ENCODE peak calls at places on chromosomes 2 and 18, in six cellular contexts. J is tibial nerve, C is GM13977, D is GM12865, O is SK-N-SH, E is bronchial epithelial cell. B is an unnamed sample.

GRCh38 chr2:160308476-160308875 is 108.4 kb upstream of the ITGB6 start:
- DNase-seq in D (no peak), E (no peak), O (no peak), J (no peak), C (no peak), B (no peak)

GRCh38 chr2:159111346-159111922 is 143.0 kb downstream of the TANC1 start:
- DNase-seq in D (no peak), C (no peak), E (no peak), O (no peak), J (no peak), B (no peak)

GRCh38 chr2:144426355-144426754 is 93.6 kb downstream of the ZEB2 start:
- DNase-seq in D (no peak), J (no peak), E (no peak), O (no peak), C (no peak), B (no peak)

GRCh38 chr2:65663831-65664407 is 231.5 kb upstream of the SPRED2 start:
- DNase-seq in O (no peak), C (no peak), J (no peak), D (no peak), E (no peak), B (no peak)

GRCh38 chr2:2188344-2189111 is 142.5 kb downstream of the MYT1L start:
- DNase-seq in D (no peak), O (peak; percentile 73), J (no peak), E (no peak), C (no peak), B (no peak)

GRCh38 chr2:43853141-43854081 is 14.6 kb downstream of the ABCG8 start:
- DNase-seq in O (no peak), E (no peak), C (peak; percentile 7), J (no peak), D (no peak), B (peak; percentile 80)

GRCh38 chr2:12091201-12091806 is 344.9 kb downstream of the LPIN1 start:
- DNase-seq in D (no peak), J (no peak), E (peak; percentile 49), C (no peak), O (no peak), B (no peak)

GRCh38 chr2:145043399-145043834 is 523.5 kb upstream of the ZEB2 start:
- DNase-seq in O (peak; percentile 2), D (no peak), E (no peak), C (no peak), J (no peak), B (no peak)

GRCh38 chr18:26185267-26185666 is 41.0 kb upstream of the TAF4B start:
- DNase-seq in J (no peak), E (peak; percentile 8), C (no peak), O (no peak), D (no peak), B (no peak)

GRCh38 chr2:65375723-65376122 is 56.7 kb downstream of the SPRED2 start:
- DNase-seq in J (no peak), C (no peak), O (no peak), D (no peak), E (no peak), B (no peak)

GRCh38 chr2:200302940-200303727 is 3.4 kb upstream of the SPATS2L start:
- DNase-seq in C (no peak), E (peak; percentile 99), J (no peak), O (no peak), D (peak; percentile 43), B (no peak)

GRCh38 chr2:98604547-98604946 is 3.8 kb downstream of the COA5 start:
- DNase-seq in E (no peak), O (peak; percentile 50), J (no peak), D (no peak), C (no peak), B (no peak)

GRCh38 chr2:235171511-235172130 is 219.8 kb downstream of the SH3BP4 start:
- DNase-seq in J (no peak), E (peak; percentile 19), O (peak; percentile 32), D (no peak), C (no peak), B (no peak)

GRCh38 chr2:241770185-241770935 is 6.3 kb upstream of the GAL3ST2 start:
- DNase-seq in E (no peak), D (no peak), O (peak; percentile 54), C (no peak), J (no peak), B (peak; percentile 81)

GRCh38 chr2:85476624-85477023 is 58.1 kb downstream of the SH2D6 start:
- DNase-seq in C (no peak), O (no peak), D (no peak), E (no peak), J (no peak), B (no peak)

GRCh38 chr2:7709907-7710306 is 792.7 kb downstream of the RNF144A start:
- DNase-seq in D (no peak), J (no peak), C (no peak), O (no peak), E (peak; percentile 28), B (no peak)

DNA sequence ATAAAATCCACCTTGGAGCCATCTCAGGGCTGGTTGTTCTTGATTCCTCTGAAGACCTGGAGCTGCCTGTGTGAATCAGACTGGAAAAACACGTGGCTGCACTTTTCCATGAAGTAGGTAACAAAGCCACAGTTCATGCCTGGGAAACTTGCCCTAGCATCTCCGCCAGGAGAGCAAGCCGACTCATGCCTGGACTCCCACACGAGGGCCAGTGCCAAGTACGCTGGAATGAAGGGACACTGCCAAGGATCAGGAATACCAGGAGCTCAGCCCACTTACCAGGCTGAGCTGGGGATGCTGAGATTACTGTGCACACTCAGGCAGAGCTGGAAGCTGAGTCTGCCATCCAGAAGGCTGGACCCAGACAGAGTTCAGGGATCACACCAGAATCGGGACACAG is 10.9 kb upstream of the FHL2 start:
- DNase-seq in J (peak; percentile 59), O (no peak), C (no peak), D (no peak), E (peak; percentile 99), B (peak; percentile 59)
- TF ChIP-seq CTCF in J (no peak), O (no peak), C (no peak), D (no peak), E (no peak), B (no peak)

DNA sequence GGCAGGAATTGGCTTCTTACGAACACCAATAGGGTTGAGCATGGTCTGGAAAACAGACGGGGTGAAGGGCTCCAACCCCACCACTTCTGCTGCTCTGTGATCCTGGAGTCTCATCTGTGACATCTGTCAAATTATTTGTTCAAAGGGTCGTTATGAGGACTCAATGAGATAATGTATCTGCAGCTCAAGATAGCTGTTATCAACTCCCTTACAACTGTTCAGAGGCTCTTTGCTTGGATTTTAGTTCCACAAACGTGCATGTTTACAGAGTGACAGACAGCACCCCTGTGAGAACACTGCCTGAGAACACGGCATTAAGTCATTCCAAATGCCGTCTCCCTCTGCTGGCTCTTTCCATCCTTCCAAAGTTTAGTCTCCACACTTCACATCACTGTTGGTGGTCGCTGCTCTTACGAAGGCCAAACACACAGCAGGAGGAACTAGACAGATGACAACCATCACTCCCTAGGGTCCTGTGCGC is 220.5 kb downstream of the ANAPC1 start:
- DNase-seq in E (no peak), C (no peak), J (no peak), D (no peak), O (no peak), B (peak; percentile 75)
- TF ChIP-seq CTCF in E (peak; percentile 9), C (no peak), J (no peak), D (no peak), O (peak; percentile 15), B (peak; percentile 57)

GRCh38 chr2:14941151-14941631 is 308.7 kb downstream of the LRATD1 start:
- DNase-seq in J (peak; percentile 12), E (no peak), O (no peak), C (no peak), D (no peak), B (no peak)

GRCh38 chr2:14942991-14943390 is 310.5 kb downstream of the LRATD1 start:
- DNase-seq in D (no peak), O (no peak), J (no peak), E (no peak), C (no peak), B (no peak)

DNA sequence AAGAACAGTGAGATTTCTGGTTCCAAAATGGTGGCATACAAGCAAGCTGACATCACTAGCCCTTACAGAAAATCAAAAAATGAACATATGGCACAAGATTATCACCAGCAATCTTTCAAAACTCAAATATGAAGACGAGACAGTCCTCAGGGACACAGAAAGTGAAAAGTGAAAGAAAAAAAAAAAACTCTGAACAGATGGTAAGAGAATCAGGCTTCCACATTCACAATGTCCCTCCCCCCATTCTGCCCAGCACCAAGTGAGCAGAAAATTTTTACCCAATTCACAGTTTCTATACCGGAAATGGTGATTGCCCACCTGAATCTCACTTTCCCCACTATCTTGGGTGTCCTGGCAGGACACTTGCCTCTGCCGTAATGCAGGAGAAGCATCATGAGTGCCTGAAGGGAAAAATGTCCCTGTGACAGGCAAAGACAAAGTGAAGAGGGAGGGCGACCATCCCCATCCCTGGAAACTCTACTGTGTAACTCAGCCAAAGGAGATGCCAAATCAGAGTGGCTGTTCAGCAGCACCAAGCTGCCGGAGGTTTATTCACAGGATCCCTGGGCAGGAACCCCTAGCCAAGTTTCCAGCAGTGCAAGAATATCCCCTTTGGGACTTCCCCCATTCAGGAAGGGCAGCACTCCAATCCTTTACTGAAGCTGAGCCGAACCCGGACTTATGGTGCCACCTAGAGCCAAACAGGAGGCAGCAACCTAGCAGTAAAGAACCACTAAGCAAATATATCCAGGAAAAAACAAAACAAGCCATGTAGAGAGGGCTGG is 312.2 kb downstream of the LRATD1 start:
- DNase-seq in E (peak; percentile 38), O (peak; percentile 20), C (no peak), D (peak; percentile 46), J (no peak), B (no peak)
- TF ChIP-seq CTCF in E (peak; percentile 58), O (no peak), C (peak; percentile 1), D (peak; percentile 53), J (no peak), B (no peak)

DNA sequence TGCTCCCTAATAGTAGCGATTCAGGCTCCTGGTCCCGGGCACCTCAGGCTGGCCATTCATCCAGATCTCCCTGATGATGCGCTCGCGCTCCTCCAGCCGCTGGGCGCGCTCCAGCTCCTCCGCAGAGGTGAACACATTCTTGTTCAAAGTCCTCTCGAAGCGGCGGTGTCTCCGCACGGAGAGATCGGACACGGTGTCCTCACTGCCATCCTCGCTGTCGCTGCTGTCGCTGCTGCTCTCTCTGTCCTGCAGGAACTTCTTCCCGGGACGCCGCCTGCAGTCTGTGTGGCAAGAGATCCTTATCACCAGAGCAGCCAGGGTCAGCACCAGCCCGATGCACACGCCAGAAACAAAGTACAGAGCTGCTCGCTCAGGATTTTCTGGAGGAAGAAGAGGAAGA is 67.5 kb downstream of the EVA1A start:
- DNase-seq in E (no peak), C (no peak), J (no peak), D (no peak), O (peak; percentile 69), B (no peak)
- TF ChIP-seq CTCF in E (no peak), C (no peak), J (no peak), D (no peak), O (no peak), B (no peak)

DNA sequence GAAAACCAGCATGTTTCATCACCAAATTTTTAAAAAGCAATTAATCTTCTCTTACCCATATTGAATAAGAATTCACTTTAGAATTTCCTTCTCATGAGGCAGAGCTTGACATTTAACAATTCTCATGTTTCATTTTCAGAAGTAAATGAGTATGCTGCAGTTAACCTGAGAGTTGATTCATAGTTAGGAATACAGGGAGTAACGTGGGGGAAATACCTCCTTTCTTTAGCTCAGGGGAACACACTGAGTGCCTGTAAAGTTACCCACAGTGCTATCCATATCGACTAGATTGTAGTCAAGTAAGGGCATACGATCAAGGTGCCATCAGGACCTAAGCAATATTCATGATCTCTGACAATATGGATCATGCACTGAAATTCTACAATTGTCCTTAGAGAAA is 38.9 kb upstream of the ATIC start:
- DNase-seq in J (no peak), C (peak; percentile 20), D (peak; percentile 42), O (no peak), E (no peak), B (no peak)
- TF ChIP-seq CTCF in J (no peak), C (no peak), D (no peak), O (no peak), E (no peak), B (no peak)